ENCODE peak calls at places on chromosomes 13 and 19, in seven cellular contexts. One of them, this sample, is unnamed. For H3K4me1, the result is how much of the 10 kb centered on the place peaks cover.

GRCh38 chr13:90968510-90968909 is 379.0 kb upstream of the MIR17HG start:
- DNase-seq in left lung: no peak
- DNase-seq in colonic mucosa: no peak
- DNase-seq in PC-9: no peak
- DNase-seq in stomach: no peak
- DNase-seq in IMR-90: no peak
- DNase-seq in gastrocnemius medialis: no peak
- DNase-seq in this sample: no peak

GRCh38 chr19:40920300-40921004 is 38.4 kb upstream of the CYP2A7 start:
- DNase-seq in IMR-90: no peak
- DNase-seq in gastrocnemius medialis: no peak
- DNase-seq in left lung: no peak
- DNase-seq in stomach: no peak
- DNase-seq in colonic mucosa: no peak
- DNase-seq in PC-9: no peak
- DNase-seq in this sample: no peak

GRCh38 chr13:36981156-36981743 is 17.9 kb downstream of the ALG5 start:
- DNase-seq in left lung: no peak
- DNase-seq in gastrocnemius medialis: no peak
- DNase-seq in IMR-90: peak
- DNase-seq in PC-9: no peak
- DNase-seq in colonic mucosa: no peak
- DNase-seq in stomach: no peak
- DNase-seq in this sample: no peak

GRCh38 chr13:21287331-21287907 is 111.0 kb downstream of the MRPL57 start:
- DNase-seq in gastrocnemius medialis: no peak
- DNase-seq in stomach: no peak
- DNase-seq in left lung: peak
- DNase-seq in IMR-90: no peak
- DNase-seq in PC-9: no peak
- DNase-seq in colonic mucosa: no peak
- DNase-seq in this sample: no peak

GRCh38 chr13:46179576-46180368 is 2.2 kb downstream of the LCP1 start:
- DNase-seq in IMR-90: no peak
- DNase-seq in left lung: no peak
- DNase-seq in PC-9: no peak
- DNase-seq in gastrocnemius medialis: peak
- DNase-seq in colonic mucosa: peak
- DNase-seq in stomach: peak
- DNase-seq in this sample: no peak

GRCh38 chr19:39083983-39084731 is at the start of gene ACP7:
- DNase-seq in gastrocnemius medialis: no peak
- DNase-seq in PC-9: peak
- DNase-seq in left lung: peak
- DNase-seq in IMR-90: no peak
- DNase-seq in colonic mucosa: no peak
- DNase-seq in stomach: no peak
- DNase-seq in this sample: peak

GRCh38 chr13:67803118-67803517 is 573.0 kb upstream of the PCDH9 start:
- DNase-seq in colonic mucosa: no peak
- DNase-seq in stomach: no peak
- DNase-seq in left lung: no peak
- DNase-seq in gastrocnemius medialis: no peak
- DNase-seq in IMR-90: no peak
- DNase-seq in PC-9: no peak
- DNase-seq in this sample: no peak

GRCh38 chr13:94968757-94969086 is 256.4 kb upstream of the SOX21 start:
- DNase-seq in IMR-90: no peak
- DNase-seq in stomach: no peak
- DNase-seq in PC-9: no peak
- DNase-seq in left lung: no peak
- DNase-seq in colonic mucosa: no peak
- DNase-seq in gastrocnemius medialis: no peak
- DNase-seq in this sample: no peak

GRCh38 chr19:41987141-41987860 is 6.7 kb downstream of the ATP1A3 start:
- DNase-seq in stomach: no peak
- DNase-seq in IMR-90: no peak
- DNase-seq in PC-9: no peak
- DNase-seq in left lung: peak
- DNase-seq in colonic mucosa: no peak
- DNase-seq in gastrocnemius medialis: no peak
- DNase-seq in this sample: no peak

GRCh38 chr13:26326562-26326961 is 72.6 kb downstream of the CDK8 start:
- DNase-seq in colonic mucosa: no peak
- DNase-seq in gastrocnemius medialis: no peak
- DNase-seq in PC-9: no peak
- DNase-seq in left lung: no peak
- DNase-seq in stomach: no peak
- DNase-seq in IMR-90: no peak
- DNase-seq in this sample: no peak

GRCh38 chr19:1063909-1064660 is 2.9 kb upstream of the ARHGAP45 start:
- DNase-seq in PC-9: no peak
- DNase-seq in left lung: no peak
- DNase-seq in stomach: no peak
- DNase-seq in IMR-90: no peak
- DNase-seq in gastrocnemius medialis: no peak
- DNase-seq in colonic mucosa: peak
- DNase-seq in this sample: peak

GRCh38 chr19:42422576-42423461 is 4.4 kb downstream of the LIPE start:
- DNase-seq in colonic mucosa: peak
- DNase-seq in stomach: no peak
- DNase-seq in gastrocnemius medialis: no peak
- DNase-seq in PC-9: peak
- DNase-seq in IMR-90: no peak
- DNase-seq in left lung: no peak
- DNase-seq in this sample: peak

GRCh38 chr13:26861951-26862350 is 101.4 kb upstream of the GPR12 start:
- DNase-seq in left lung: no peak
- DNase-seq in colonic mucosa: no peak
- DNase-seq in IMR-90: no peak
- DNase-seq in stomach: no peak
- DNase-seq in gastrocnemius medialis: no peak
- DNase-seq in PC-9: no peak
- DNase-seq in this sample: no peak

GRCh38 chr13:46577656-46578589 is 25.0 kb downstream of the LRCH1 start:
- DNase-seq in colonic mucosa: no peak
- DNase-seq in gastrocnemius medialis: no peak
- DNase-seq in left lung: no peak
- DNase-seq in stomach: no peak
- DNase-seq in PC-9: no peak
- DNase-seq in IMR-90: peak
- DNase-seq in this sample: no peak

GRCh38 chr19:50214699-50215543 is 11.5 kb downstream of the MYH14 start:
- DNase-seq in left lung: peak
- DNase-seq in stomach: peak
- DNase-seq in colonic mucosa: peak
- DNase-seq in PC-9: peak
- DNase-seq in IMR-90: no peak
- DNase-seq in gastrocnemius medialis: no peak
- DNase-seq in this sample: no peak

GRCh38 chr19:55484571-55485438 is at the start of gene NAT14:
- DNase-seq in gastrocnemius medialis: no peak
- DNase-seq in IMR-90: peak
- DNase-seq in PC-9: no peak
- DNase-seq in stomach: peak
- DNase-seq in left lung: peak
- DNase-seq in colonic mucosa: no peak
- DNase-seq in this sample: peak

GRCh38 chr19:6373813-6374108 is 1.2 kb downstream of the ALKBH7 start:
- DNase-seq in stomach: no peak
- DNase-seq in IMR-90: no peak
- DNase-seq in gastrocnemius medialis: no peak
- DNase-seq in left lung: no peak
- DNase-seq in colonic mucosa: no peak
- DNase-seq in PC-9: no peak
- DNase-seq in this sample: no peak

GRCh38 chr19:45161715-45162463 is 1.1 kb upstream of the NKPD1 start:
- DNase-seq in IMR-90: peak
- DNase-seq in gastrocnemius medialis: no peak
- DNase-seq in left lung: no peak
- DNase-seq in colonic mucosa: no peak
- DNase-seq in PC-9: no peak
- DNase-seq in stomach: peak
- DNase-seq in this sample: peak
- TF ChIP-seq CTCF in IMR-90: peak
- TF ChIP-seq CTCF in gastrocnemius medialis: peak
- TF ChIP-seq CTCF in left lung: peak
- TF ChIP-seq CTCF in colonic mucosa: no peak
- TF ChIP-seq CTCF in PC-9: peak
- TF ChIP-seq CTCF in stomach: no peak
- TF ChIP-seq CTCF in this sample: peak

DNA sequence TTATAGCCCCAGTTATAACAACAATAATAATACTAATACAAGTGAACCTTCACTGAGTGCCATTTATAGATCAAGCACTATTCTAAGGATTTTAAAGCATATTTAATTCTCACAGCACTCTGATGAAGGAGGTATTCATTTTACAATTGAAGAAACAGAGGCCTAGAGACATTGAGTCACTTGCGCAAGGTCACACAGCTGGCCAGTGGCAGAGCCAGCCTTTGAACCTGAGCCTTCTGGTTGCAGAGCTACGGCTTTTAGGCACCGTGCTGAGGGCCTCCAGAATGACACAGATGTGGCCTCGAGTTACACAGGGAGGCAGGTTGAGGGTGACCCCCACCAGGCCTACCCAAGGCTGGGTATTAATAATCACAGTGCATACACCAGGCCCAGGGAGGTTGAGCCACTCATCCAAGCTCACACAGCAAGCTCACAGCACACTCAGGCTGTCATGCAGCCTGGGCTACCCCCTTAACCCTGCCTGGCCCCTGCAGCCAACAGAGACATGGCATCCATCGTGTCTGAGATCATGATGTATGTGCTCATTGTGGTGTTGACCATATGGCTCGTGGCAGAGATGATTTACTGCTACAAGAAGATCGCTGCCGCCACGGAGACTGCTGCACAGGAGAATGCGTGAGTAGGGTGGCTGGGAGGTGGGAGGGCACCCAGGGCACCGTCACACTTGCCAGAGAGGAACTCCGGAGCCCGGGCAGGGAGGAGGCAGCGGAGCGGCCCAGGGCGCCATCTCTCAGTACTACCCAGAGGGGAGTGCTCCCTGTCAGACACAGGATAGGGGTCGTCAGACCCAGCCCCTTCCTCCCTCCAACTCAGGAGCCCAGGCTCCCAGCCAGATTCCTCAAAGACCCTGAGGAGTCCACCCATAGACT is 2.7 kb upstream of the HPN start:
- DNase-seq in IMR-90: no peak
- DNase-seq in stomach: no peak
- DNase-seq in PC-9: no peak
- DNase-seq in left lung: no peak
- DNase-seq in colonic mucosa: no peak
- DNase-seq in gastrocnemius medialis: peak
- DNase-seq in this sample: no peak
- H3K4me3 ChIP-seq in IMR-90: no peak
- H3K4me3 ChIP-seq in stomach: no peak
- H3K4me3 ChIP-seq in PC-9: no peak
- H3K4me3 ChIP-seq in left lung: no peak
- H3K4me3 ChIP-seq in colonic mucosa: no peak
- H3K4me3 ChIP-seq in gastrocnemius medialis: no peak
- H3K4me3 ChIP-seq in this sample: no peak

DNA sequence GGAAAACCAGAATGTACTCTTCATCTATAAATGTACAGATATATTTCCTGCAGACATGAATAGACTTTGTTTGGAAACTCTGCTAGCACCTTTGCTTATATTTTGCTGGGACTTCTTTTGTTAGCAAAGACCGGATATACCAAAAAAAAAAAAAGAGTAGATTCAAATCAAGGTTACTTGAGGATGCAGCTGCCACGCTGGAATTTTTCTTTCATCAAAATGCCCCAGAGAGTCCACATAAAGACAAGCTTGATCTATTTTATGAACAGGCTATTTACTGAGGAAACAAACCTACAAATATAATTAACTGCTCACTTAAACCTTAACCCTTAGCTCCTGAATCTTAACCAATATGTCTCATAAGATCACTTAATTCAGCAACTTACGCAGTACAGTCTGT is 27.1 kb upstream of the DOCK9 start:
- DNase-seq in PC-9: no peak
- DNase-seq in colonic mucosa: no peak
- DNase-seq in left lung: no peak
- DNase-seq in stomach: no peak
- DNase-seq in gastrocnemius medialis: no peak
- DNase-seq in IMR-90: no peak
- DNase-seq in this sample: no peak
- H3K4me1 ChIP-seq in PC-9: under half
- H3K4me1 ChIP-seq in colonic mucosa: under half
- H3K4me1 ChIP-seq in left lung: under half
- H3K4me1 ChIP-seq in stomach: under half
- H3K4me1 ChIP-seq in gastrocnemius medialis: under half
- H3K4me1 ChIP-seq in IMR-90: under half
- H3K4me1 ChIP-seq in this sample: under half

GRCh38 chr13:113591750-113592149 is 7.2 kb downstream of the TFDP1 start:
- DNase-seq in stomach: peak
- DNase-seq in gastrocnemius medialis: no peak
- DNase-seq in PC-9: no peak
- DNase-seq in colonic mucosa: peak
- DNase-seq in IMR-90: no peak
- DNase-seq in left lung: no peak
- DNase-seq in this sample: peak
- TF ChIP-seq CTCF in stomach: no peak
- TF ChIP-seq CTCF in gastrocnemius medialis: no peak
- TF ChIP-seq CTCF in PC-9: no peak
- TF ChIP-seq CTCF in colonic mucosa: no peak
- TF ChIP-seq CTCF in IMR-90: no peak
- TF ChIP-seq CTCF in left lung: no peak
- TF ChIP-seq CTCF in this sample: no peak

GRCh38 chr19:21688464-21688863 is 78.9 kb downstream of the ZNF100 start:
- DNase-seq in PC-9: no peak
- DNase-seq in left lung: no peak
- DNase-seq in gastrocnemius medialis: no peak
- DNase-seq in IMR-90: no peak
- DNase-seq in colonic mucosa: no peak
- DNase-seq in stomach: no peak
- DNase-seq in this sample: no peak
- H3K4me3 ChIP-seq in PC-9: no peak
- H3K4me3 ChIP-seq in left lung: no peak
- H3K4me3 ChIP-seq in gastrocnemius medialis: no peak
- H3K4me3 ChIP-seq in IMR-90: no peak
- H3K4me3 ChIP-seq in colonic mucosa: no peak
- H3K4me3 ChIP-seq in stomach: no peak
- H3K4me3 ChIP-seq in this sample: no peak

DNA sequence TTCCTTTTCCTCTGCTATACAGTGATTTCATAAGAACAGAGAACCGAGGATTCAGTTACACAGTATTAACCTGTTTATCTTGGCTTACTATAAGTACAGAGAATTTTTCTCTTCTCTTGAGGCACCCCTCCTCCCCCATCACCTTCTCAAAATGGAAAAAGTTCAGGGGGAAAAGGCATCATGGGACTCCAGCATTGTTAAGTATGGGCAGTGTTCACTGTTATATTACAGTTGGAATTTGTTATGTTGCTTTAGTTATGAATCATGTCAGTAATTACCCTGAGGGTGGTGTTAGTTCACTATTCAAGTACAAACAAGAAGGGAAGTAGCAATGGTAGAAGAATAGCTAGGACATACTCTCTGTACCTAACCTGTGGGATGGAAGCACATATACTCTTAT is 12.1 kb downstream of the LPAR6 start:
- DNase-seq in PC-9: peak
- DNase-seq in IMR-90: peak
- DNase-seq in colonic mucosa: no peak
- DNase-seq in gastrocnemius medialis: no peak
- DNase-seq in stomach: no peak
- DNase-seq in left lung: no peak
- DNase-seq in this sample: no peak
- H3K4me1 ChIP-seq in PC-9: under half
- H3K4me1 ChIP-seq in IMR-90: under half
- H3K4me1 ChIP-seq in colonic mucosa: under half
- H3K4me1 ChIP-seq in gastrocnemius medialis: under half
- H3K4me1 ChIP-seq in stomach: under half
- H3K4me1 ChIP-seq in left lung: under half
- H3K4me1 ChIP-seq in this sample: under half